ENCODE peak calls at places on chromosomes 1 and 21, in four cellular contexts. One of them, this sample, is unnamed.

GRCh38 chr1:223708001-223708359 is 4.4 kb upstream of the CAPN2 start:
- DNase-seq in mesenchymal stem cell: no peak
- DNase-seq in IMR-90: no peak
- DNase-seq in H1: no peak
- DNase-seq in this sample: no peak

GRCh38 chr1:62439652-62440371 is 3.0 kb downstream of the USP1 start:
- DNase-seq in H1: no peak
- DNase-seq in IMR-90: peak; percentile 30
- DNase-seq in mesenchymal stem cell: peak; percentile 6
- DNase-seq in this sample: no peak

GRCh38 chr1:154895779-154896178 is 25.7 kb upstream of the KCNN3 start:
- DNase-seq in mesenchymal stem cell: no peak
- DNase-seq in H1: no peak
- DNase-seq in IMR-90: no peak
- DNase-seq in this sample: no peak

GRCh38 chr1:152777510-152778137 is 2.7 kb downstream of the LCE1F start:
- DNase-seq in IMR-90: no peak
- DNase-seq in H1: no peak
- DNase-seq in mesenchymal stem cell: no peak
- DNase-seq in this sample: peak; percentile 33

GRCh38 chr1:170885551-170885950 is 49.8 kb upstream of the MROH9 start:
- DNase-seq in mesenchymal stem cell: no peak
- DNase-seq in H1: no peak
- DNase-seq in IMR-90: no peak
- DNase-seq in this sample: peak; percentile 4

GRCh38 chr21:43290529-43291346 is 121.9 kb downstream of the CRYAA start:
- DNase-seq in H1: no peak
- DNase-seq in IMR-90: no peak
- DNase-seq in mesenchymal stem cell: no peak
- DNase-seq in this sample: no peak

GRCh38 chr1:163656367-163656766 is 334.6 kb downstream of the NUF2 start:
- DNase-seq in IMR-90: no peak
- DNase-seq in mesenchymal stem cell: no peak
- DNase-seq in H1: no peak
- DNase-seq in this sample: no peak

GRCh38 chr1:51044834-51045233 is 57.2 kb upstream of the C1orf185 start:
- DNase-seq in H1: no peak
- DNase-seq in mesenchymal stem cell: no peak
- DNase-seq in IMR-90: no peak
- DNase-seq in this sample: no peak

GRCh38 chr1:156815307-156815826 is 1.3 kb downstream of the SH2D2A start:
- DNase-seq in H1: no peak
- DNase-seq in mesenchymal stem cell: peak; percentile 94
- DNase-seq in IMR-90: peak; percentile 90
- DNase-seq in this sample: peak; percentile 34

GRCh38 chr1:172137703-172138102 is 282.8 kb upstream of the C1orf105 start:
- DNase-seq in IMR-90: no peak
- DNase-seq in mesenchymal stem cell: peak; percentile 28
- DNase-seq in H1: no peak
- DNase-seq in this sample: no peak

GRCh38 chr21:37060296-37060695 is 12.6 kb downstream of the PIGP start:
- DNase-seq in mesenchymal stem cell: peak; percentile 99
- DNase-seq in IMR-90: peak; percentile 98
- DNase-seq in H1: no peak
- DNase-seq in this sample: peak; percentile 92

GRCh38 chr1:244254467-244254866 is 197.2 kb downstream of the ADSS2 start:
- DNase-seq in IMR-90: no peak
- DNase-seq in H1: no peak
- DNase-seq in mesenchymal stem cell: no peak
- DNase-seq in this sample: no peak

GRCh38 chr1:93621246-93621645 is 60.4 kb downstream of the BCAR3 start:
- DNase-seq in IMR-90: no peak
- DNase-seq in H1: no peak
- DNase-seq in mesenchymal stem cell: no peak
- DNase-seq in this sample: no peak
- H4K8ac ChIP-seq in IMR-90: no peak overlapping the region
- H4K8ac ChIP-seq in H1: no peak overlapping the region
- H4K8ac ChIP-seq in mesenchymal stem cell: no peak overlapping the region
- H4K8ac ChIP-seq in this sample: no peak overlapping the region

DNA sequence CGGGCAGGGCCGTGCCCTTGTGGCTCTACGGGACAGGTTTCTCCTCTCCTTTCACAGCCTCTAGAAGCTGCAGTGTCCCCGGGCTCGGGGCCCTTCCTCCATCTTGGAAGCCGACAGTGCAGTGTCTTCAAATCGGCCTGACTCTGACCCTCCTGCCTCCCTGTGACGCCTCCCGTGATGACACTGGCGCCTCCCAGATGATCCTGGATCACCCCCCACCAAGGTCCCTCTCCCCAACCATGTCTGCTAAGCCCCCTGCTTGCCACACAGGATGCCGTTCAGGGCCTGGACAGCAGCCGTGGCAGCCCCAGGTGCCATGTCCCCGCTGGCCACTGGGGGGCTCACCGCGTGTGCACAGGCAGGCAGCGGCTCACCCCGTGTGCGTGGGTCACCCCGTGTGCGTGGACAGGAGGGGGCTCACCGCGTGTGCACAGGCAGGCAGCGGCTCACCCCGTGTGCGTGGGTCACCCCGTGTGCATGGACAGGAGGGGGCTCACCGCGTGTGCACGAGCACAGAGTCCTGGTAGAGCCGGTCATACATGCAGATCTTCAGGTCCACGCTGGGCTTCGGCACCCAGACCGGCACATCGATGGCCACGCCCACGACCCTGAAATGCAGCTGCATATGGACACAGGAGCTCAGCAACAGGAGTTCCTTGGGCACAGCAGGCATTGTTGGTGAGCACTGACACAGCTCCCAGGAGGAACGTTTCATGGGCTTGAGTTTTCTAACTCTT is 24.9 kb upstream of the TMEM52 start:
- DNase-seq in H1: peak; percentile 91
- DNase-seq in IMR-90: no peak
- DNase-seq in mesenchymal stem cell: peak; percentile 41
- DNase-seq in this sample: peak; percentile 70
- H3K23ac ChIP-seq in H1: no peak overlapping the region
- H3K23ac ChIP-seq in IMR-90: no peak overlapping the region
- H3K23ac ChIP-seq in mesenchymal stem cell: no peak overlapping the region
- H3K23ac ChIP-seq in this sample: no peak overlapping the region

GRCh38 chr1:82979593-82980230 is 1019.2 kb downstream of the TTLL7 start:
- DNase-seq in mesenchymal stem cell: no peak
- DNase-seq in H1: no peak
- DNase-seq in IMR-90: no peak
- DNase-seq in this sample: no peak
- H3K4me2 ChIP-seq in mesenchymal stem cell: no peak overlapping the region
- H3K4me2 ChIP-seq in H1: peak overlapping the region; percentile 58
- H3K4me2 ChIP-seq in IMR-90: no peak overlapping the region
- H3K4me2 ChIP-seq in this sample: no peak overlapping the region

GRCh38 chr1:70355111-70355407 is 537 bp upstream of the ANKRD13C start:
- DNase-seq in H1: no peak
- DNase-seq in mesenchymal stem cell: no peak
- DNase-seq in IMR-90: no peak
- DNase-seq in this sample: no peak
- H4K8ac ChIP-seq in H1: no peak overlapping the region
- H4K8ac ChIP-seq in mesenchymal stem cell: peak overlapping the region; percentile 5
- H4K8ac ChIP-seq in IMR-90: peak overlapping the region; percentile 65
- H4K8ac ChIP-seq in this sample: peak overlapping the region; percentile 6

GRCh38 chr1:100298512-100298911 is 32.5 kb downstream of the RTCA start:
- DNase-seq in H1: no peak
- DNase-seq in IMR-90: no peak
- DNase-seq in mesenchymal stem cell: no peak
- DNase-seq in this sample: no peak
- H3K23ac ChIP-seq in H1: no peak overlapping the region
- H3K23ac ChIP-seq in IMR-90: no peak overlapping the region
- H3K23ac ChIP-seq in mesenchymal stem cell: no peak overlapping the region
- H3K23ac ChIP-seq in this sample: no peak overlapping the region

GRCh38 chr1:186059752-186060151 is 315.3 kb downstream of the TPR start:
- DNase-seq in mesenchymal stem cell: no peak
- DNase-seq in H1: no peak
- DNase-seq in IMR-90: no peak
- DNase-seq in this sample: no peak

GRCh38 chr1:186063091-186063657 is 311.9 kb downstream of the TPR start:
- DNase-seq in H1: no peak
- DNase-seq in mesenchymal stem cell: no peak
- DNase-seq in IMR-90: no peak
- DNase-seq in this sample: no peak

GRCh38 chr1:186057086-186057485 is 318.0 kb downstream of the TPR start:
- DNase-seq in IMR-90: no peak
- DNase-seq in mesenchymal stem cell: no peak
- DNase-seq in H1: no peak
- DNase-seq in this sample: no peak

GRCh38 chr1:186059311-186059710 is 315.7 kb downstream of the TPR start:
- DNase-seq in mesenchymal stem cell: no peak
- DNase-seq in IMR-90: peak; percentile 28
- DNase-seq in H1: no peak
- DNase-seq in this sample: no peak

DNA sequence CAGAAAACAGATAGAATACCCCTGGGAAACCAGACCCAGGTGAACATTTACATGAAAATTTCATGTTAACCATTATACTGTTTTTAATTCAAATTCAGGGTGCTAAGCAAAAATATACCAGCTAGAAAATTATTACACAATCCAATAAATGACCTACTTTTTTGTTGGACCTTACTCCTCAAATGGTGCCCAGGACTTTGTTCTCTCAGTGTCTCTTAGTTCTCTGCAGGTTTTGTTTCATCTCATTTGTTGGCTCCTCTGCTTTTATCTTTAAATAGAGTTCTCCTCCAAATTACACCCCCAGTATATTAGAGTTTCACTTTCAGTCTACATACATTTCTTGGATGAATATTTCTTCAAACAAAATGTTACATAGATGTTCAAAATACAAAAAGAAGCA is 314.8 kb downstream of the TPR start:
- DNase-seq in H1: no peak
- DNase-seq in IMR-90: no peak
- DNase-seq in mesenchymal stem cell: no peak
- DNase-seq in this sample: no peak
- H3K4me2 ChIP-seq in H1: no peak overlapping the region
- H3K4me2 ChIP-seq in IMR-90: no peak overlapping the region
- H3K4me2 ChIP-seq in mesenchymal stem cell: no peak overlapping the region
- H3K4me2 ChIP-seq in this sample: no peak overlapping the region

This sample was measured in mesendoderm.